ENCODE peak calls at places on chromosomes 11 and 22, in eight cellular contexts. G is mucosa of descending colon; B is Karpas-422; S is H9; W is fibroblast of the conjunctiva; D is uterus; Z is SK-N-MC; I is stimulated activated CD4-positive, alpha-beta T cell treated with anti-CD3 and anti-CD28 coated beads, Interleukin-2, amount 100 ng/mL, for 48 hours. X is an unnamed sample.

GRCh38 chr22:38734203-38735100 is 21.3 kb downstream of the SUN2 start:
- DNase-seq in G (no peak), B (no peak), S (no peak), W (no peak), D (no peak), Z (no peak), I (no peak), X (no peak)

GRCh38 chr11:91800208-91800914 is 424.3 kb upstream of the FAT3 start:
- DNase-seq in G (no peak), B (no peak), S (no peak), W (no peak), D (no peak), Z (no peak), I (no peak), X (no peak)

GRCh38 chr11:8206251-8207079 is 37.6 kb upstream of the RIC3 start:
- DNase-seq in G (peak), B (no peak), S (peak), W (no peak), D (no peak), Z (no peak), I (no peak), X (peak)

GRCh38 chr11:94018721-94019120 is 2.4 kb upstream of the HEPHL1 start:
- DNase-seq in G (no peak), B (no peak), S (no peak), W (no peak), D (no peak), Z (no peak), I (no peak), X (no peak)

GRCh38 chr11:76025068-76025467 is 181.2 kb downstream of the WNT11 start:
- DNase-seq in G (no peak), B (no peak), S (no peak), W (peak), D (no peak), Z (no peak), I (no peak), X (no peak)

GRCh38 chr11:116148056-116148455 is 624.7 kb downstream of the BUD13 start:
- DNase-seq in G (no peak), B (no peak), S (peak), W (no peak), D (no peak), Z (no peak), I (no peak), X (no peak)

GRCh38 chr11:35491231-35491871 is 34.1 kb downstream of the PAMR1 start:
- DNase-seq in G (no peak), B (no peak), S (no peak), W (peak), D (no peak), Z (no peak), I (no peak), X (no peak)

GRCh38 chr11:77042111-77042726 is 8.0 kb downstream of the B3GNT6 start:
- DNase-seq in G (no peak), B (no peak), S (no peak), W (no peak), D (no peak), Z (no peak), I (no peak), X (no peak)

GRCh38 chr11:37642321-37642720 is 1044.3 kb upstream of the RAG2 start:
- DNase-seq in G (no peak), B (no peak), S (no peak), W (no peak), D (no peak), Z (no peak), I (no peak), X (no peak)

GRCh38 chr11:85823816-85824215 is 12.9 kb upstream of the SYTL2 start:
- DNase-seq in G (peak), B (no peak), S (no peak), W (no peak), D (no peak), Z (no peak), I (no peak), X (no peak)